ENCODE peak calls at places on chromosomes 2 and 18, in seven cellular contexts. K, Q, N, T, L, B and S are unnamed samples.

GRCh38 chr18:527136-527535 is 26.6 kb upstream of the COLEC12 start:
- DNase-seq in K (no peak), Q (peak; percentile 50), N (peak; percentile 30), T (no peak), L (no peak), B (no peak), S (no peak)

GRCh38 chr18:79485788-79486355 is 90.1 kb downstream of the NFATC1 start:
- DNase-seq in K (no peak), Q (peak; percentile 81), N (peak; percentile 95), T (peak; percentile 53), L (no peak), B (no peak), S (no peak)

GRCh38 chr2:144071461-144071860 is 448.5 kb downstream of the ZEB2 start:
- DNase-seq in K (no peak), Q (no peak), N (no peak), T (no peak), L (no peak), B (no peak), S (no peak)

GRCh38 chr2:117980381-117980780 is 33.5 kb downstream of the CCDC93 start:
- DNase-seq in K (no peak), Q (no peak), N (peak; percentile 63), T (no peak), L (no peak), B (no peak), S (no peak)

GRCh38 chr2:226088366-226088674 is 688.8 kb downstream of the NYAP2 start:
- DNase-seq in K (no peak), Q (no peak), N (no peak), T (no peak), L (no peak), B (no peak), S (no peak)

GRCh38 chr2:25567406-25567805 is 106.0 kb downstream of the DTNB start:
- DNase-seq in K (no peak), Q (peak; percentile 67), N (peak; percentile 78), T (no peak), L (peak; percentile 34), B (no peak), S (peak; percentile 26)

GRCh38 chr2:19580830-19581229 is 222.4 kb upstream of the OSR1 start:
- DNase-seq in K (no peak), Q (no peak), N (peak; percentile 16), T (no peak), L (no peak), B (no peak), S (no peak)

GRCh38 chr18:2538844-2539243 is 32.5 kb downstream of the METTL4 start:
- DNase-seq in K (no peak), Q (no peak), N (peak; percentile 56), T (no peak), L (no peak), B (no peak), S (no peak)

DNA sequence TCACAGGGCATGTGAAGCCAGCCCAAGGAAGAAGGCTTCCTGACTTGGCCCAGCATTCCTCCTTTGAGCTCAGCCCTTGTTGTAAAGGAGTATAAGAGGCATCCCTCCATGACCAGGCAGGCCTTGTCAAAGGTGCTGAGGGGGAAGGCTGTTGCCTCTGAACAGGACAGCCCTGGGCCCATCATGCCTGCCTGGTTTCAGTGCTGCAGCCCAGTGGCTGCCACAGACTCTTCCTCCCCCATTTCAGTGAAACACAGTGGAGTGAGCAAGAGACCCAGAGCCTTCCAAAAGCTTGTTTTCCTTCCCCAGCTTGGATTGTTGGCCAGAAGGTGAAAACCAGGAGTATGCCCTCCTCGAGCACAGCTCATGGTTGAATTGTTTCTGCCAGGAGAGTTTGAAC is 19.9 kb upstream of the RPL37A start:
- DNase-seq in K (no peak), Q (no peak), N (no peak), T (no peak), L (no peak), B (no peak), S (no peak)
- H3K36me3 ChIP-seq in K (no peaks in the 10 kb centered on the region), Q (peaks cover 15% of the 10 kb centered on the region), N (peaks cover 56% of the 10 kb centered on the region), T (peaks cover 2% of the 10 kb centered on the region), L (peaks cover 10% of the 10 kb centered on the region), B (peaks cover 17% of the 10 kb centered on the region), S (peaks cover 67% of the 10 kb centered on the region)

DNA sequence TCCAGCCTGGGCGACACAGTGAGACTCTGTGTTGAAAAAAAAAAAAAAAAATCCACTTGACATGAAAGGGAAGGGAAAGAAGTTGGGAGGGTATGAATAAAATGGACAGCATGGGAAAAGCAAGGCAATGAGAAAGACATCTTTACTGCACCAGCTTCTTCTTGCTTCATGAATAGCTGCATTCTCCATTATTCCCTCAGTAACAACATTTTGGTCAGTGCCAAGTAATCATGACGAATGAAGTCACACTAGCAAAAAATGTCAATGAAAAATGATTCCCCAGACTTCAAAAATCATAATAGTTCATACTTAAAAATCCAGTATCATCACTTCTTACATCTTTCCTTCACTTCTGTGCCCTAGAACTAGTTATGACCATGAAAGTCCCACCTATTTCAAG is 30.4 kb downstream of the ADAM17 start:
- DNase-seq in K (no peak), Q (no peak), N (no peak), T (no peak), L (no peak), B (no peak), S (no peak)
- H3K36me3 ChIP-seq in K (no peaks in the 10 kb centered on the region), Q (peaks cover 9% of the 10 kb centered on the region), N (peaks cover 86% of the 10 kb centered on the region), T (no peaks in the 10 kb centered on the region), L (peaks cover 4% of the 10 kb centered on the region), B (peaks cover 9% of the 10 kb centered on the region), S (peaks cover 81% of the 10 kb centered on the region)

GRCh38 chr2:218264773-218265601 is 4.2 kb downstream of the GPBAR1 start:
- DNase-seq in K (no peak), Q (no peak), N (no peak), T (no peak), L (no peak), B (no peak), S (no peak)
- H3K36me3 ChIP-seq in K (no peaks in the 10 kb centered on the region), Q (peaks cover 37% of the 10 kb centered on the region), N (peaks cover 48% of the 10 kb centered on the region), T (no peaks in the 10 kb centered on the region), L (peaks cover 31% of the 10 kb centered on the region), B (peaks cover 42% of the 10 kb centered on the region), S (peaks cover 50% of the 10 kb centered on the region)

GRCh38 chr2:73764945-73765344 is 15.0 kb downstream of the DUSP11 start:
- DNase-seq in K (no peak), Q (no peak), N (no peak), T (no peak), L (no peak), B (no peak), S (no peak)
- H3K36me3 ChIP-seq in K (no peaks in the 10 kb centered on the region), Q (peaks cover 13% of the 10 kb centered on the region), N (peaks cover 95% of the 10 kb centered on the region), T (peaks cover 1% of the 10 kb centered on the region), L (peaks cover 11% of the 10 kb centered on the region), B (peaks cover 30% of the 10 kb centered on the region), S (peaks cover 86% of the 10 kb centered on the region)

GRCh38 chr2:71402427-71402826 is 50.9 kb upstream of the DYSF start:
- DNase-seq in K (no peak), Q (no peak), N (no peak), T (no peak), L (no peak), B (no peak), S (no peak)
- H3K36me3 ChIP-seq in K (no peaks in the 10 kb centered on the region), Q (peaks cover 8% of the 10 kb centered on the region), N (peaks cover 97% of the 10 kb centered on the region), T (no peaks in the 10 kb centered on the region), L (peaks cover 5% of the 10 kb centered on the region), B (peaks cover 28% of the 10 kb centered on the region), S (peaks cover 77% of the 10 kb centered on the region)